ENCODE peak calls at places on chromosomes 4 and X, in ten cellular contexts. F is WERI-Rb-1, K is mucosa of descending colon, O is epithelial cell of esophagus, H is lower lobe of right lung, T is lung, X is GM12865, M is GM13976, C is ovary, J is RWPE1. S is an unnamed sample.

GRCh38 chrX:110006826-110007375 is 4.0 kb downstream of the TMEM164 start:
- DNase-seq in F (no peak), K (no peak), O (peak; percentile 46), H (no peak), T (no peak), X (no peak), M (no peak), C (no peak), J (no peak), S (no peak)

GRCh38 chr4:152536545-152537182 is 772 bp upstream of the FBXW7 start:
- DNase-seq in F (no peak), K (no peak), O (peak; percentile 71), H (no peak), T (peak; percentile 35), X (peak; percentile 76), M (peak; percentile 47), C (no peak), J (peak; percentile 45), S (peak; percentile 27)

GRCh38 chr4:15717126-15717525 is 14.3 kb downstream of the BST1 start:
- DNase-seq in F (no peak), K (no peak), O (no peak), H (no peak), T (no peak), X (no peak), M (no peak), C (no peak), J (no peak), S (no peak)

GRCh38 chrX:74656079-74656745 is 41.8 kb upstream of the RLIM start:
- DNase-seq in F (no peak), K (no peak), O (no peak), H (no peak), T (no peak), X (no peak), M (no peak), C (no peak), J (no peak), S (no peak)

GRCh38 chrX:110491846-110492620 is 133.4 kb downstream of the RTL9 start:
- DNase-seq in F (no peak), K (no peak), O (no peak), H (no peak), T (no peak), X (no peak), M (no peak), C (no peak), J (no peak), S (no peak)

GRCh38 chr4:41133619-41134018 is 80.7 kb downstream of the APBB2 start:
- DNase-seq in F (peak; percentile 24), K (no peak), O (no peak), H (no peak), T (no peak), X (no peak), M (no peak), C (no peak), J (no peak), S (no peak)

GRCh38 chr4:82801910-82802521 is 3.4 kb upstream of the SCD5 start:
- DNase-seq in F (no peak), K (no peak), O (peak; percentile 66), H (no peak), T (no peak), X (peak; percentile 30), M (no peak), C (no peak), J (no peak), S (no peak)

GRCh38 chr4:15303052-15303641 is 124.7 kb upstream of the C1QTNF7 start:
- DNase-seq in F (no peak), K (no peak), O (peak; percentile 83), H (no peak), T (no peak), X (no peak), M (no peak), C (peak; percentile 20), J (peak; percentile 21), S (no peak)

GRCh38 chr4:21470531-21470930 is 478.0 kb downstream of the KCNIP4 start:
- DNase-seq in F (peak; percentile 16), K (no peak), O (peak; percentile 68), H (no peak), T (no peak), X (no peak), M (no peak), C (no peak), J (peak; percentile 29), S (no peak)

GRCh38 chr4:151540728-151541437 is 131.9 kb downstream of the FHIP1A start:
- DNase-seq in F (no peak), K (peak; percentile 43), O (peak; percentile 100), H (no peak), T (no peak), X (no peak), M (no peak), C (no peak), J (peak; percentile 77), S (no peak)

GRCh38 chrX:45421806-45422205 is 221.1 kb upstream of the DIPK2B start:
- DNase-seq in F (no peak), K (no peak), O (no peak), H (no peak), T (no peak), X (no peak), M (no peak), C (no peak), J (no peak), S (no peak)
- TF ChIP-seq CTCF in F (no peak), K (no peak), O (no peak), H (no peak), T (no peak), X (no peak), M (no peak), C (no peak), J (no peak), S (no peak)

GRCh38 chr4:176758731-176759130 is 34.0 kb downstream of the VEGFC start:
- DNase-seq in F (no peak), K (no peak), O (no peak), H (no peak), T (no peak), X (no peak), M (no peak), C (no peak), J (no peak), S (no peak)
- TF ChIP-seq CTCF in F (no peak), K (no peak), O (no peak), H (no peak), T (no peak), X (no peak), M (no peak), C (no peak), J (no peak), S (no peak)

GRCh38 chr4:5385741-5386251 is 322.6 kb downstream of the EVC2 start:
- DNase-seq in F (no peak), K (peak; percentile 87), O (no peak), H (no peak), T (no peak), X (no peak), M (no peak), C (no peak), J (no peak), S (no peak)

GRCh38 chr4:5391492-5391891 is 316.9 kb downstream of the EVC2 start:
- DNase-seq in F (no peak), K (no peak), O (no peak), H (no peak), T (no peak), X (no peak), M (no peak), C (no peak), J (no peak), S (no peak)

GRCh38 chr4:5387457-5387856 is 320.9 kb downstream of the EVC2 start:
- DNase-seq in F (no peak), K (no peak), O (no peak), H (no peak), T (no peak), X (no peak), M (no peak), C (no peak), J (no peak), S (no peak)

GRCh38 chr4:5386921-5387320 is 321.4 kb downstream of the EVC2 start:
- DNase-seq in F (no peak), K (no peak), O (no peak), H (no peak), T (no peak), X (no peak), M (no peak), C (no peak), J (no peak), S (no peak)

DNA sequence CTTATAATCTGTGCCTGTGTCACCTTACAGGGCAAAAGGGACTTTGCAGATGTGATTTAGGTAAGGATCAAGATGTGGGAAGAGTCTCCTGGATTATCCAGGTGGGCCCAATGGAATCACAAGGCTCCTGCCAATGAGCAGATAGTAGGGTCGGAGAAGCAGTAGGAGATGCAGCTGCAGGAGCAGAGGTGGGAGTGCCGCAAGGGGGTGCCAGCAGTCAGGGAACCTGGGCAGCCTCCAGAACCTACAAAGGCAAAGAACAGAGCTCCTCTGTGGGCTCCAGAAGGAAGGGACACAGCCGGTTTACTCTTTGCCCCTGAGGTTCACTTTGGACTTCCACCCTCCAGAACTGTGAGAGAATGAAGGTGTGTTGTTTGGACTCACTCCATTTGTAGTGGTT is 318.6 kb downstream of the EVC2 start:
- DNase-seq in F (no peak), K (no peak), O (no peak), H (no peak), T (no peak), X (no peak), M (no peak), C (no peak), J (no peak), S (no peak)
- TF ChIP-seq CTCF in F (no peak), K (no peak), O (no peak), H (no peak), T (no peak), X (no peak), M (no peak), C (no peak), J (no peak), S (no peak)

GRCh38 chr4:45795165-45795564 is 328.7 kb downstream of the GABRG1 start:
- DNase-seq in F (no peak), K (no peak), O (no peak), H (no peak), T (no peak), X (no peak), M (no peak), C (peak; percentile 15), J (no peak), S (peak; percentile 14)
- TF ChIP-seq CTCF in F (no peak), K (no peak), O (no peak), H (no peak), T (no peak), X (no peak), M (no peak), C (no peak), J (no peak), S (no peak)

GRCh38 chrX:129347291-129347690 is 176.0 kb downstream of the SMARCA1 start:
- DNase-seq in F (no peak), K (no peak), O (no peak), H (no peak), T (no peak), X (peak; percentile 1), M (no peak), C (no peak), J (no peak), S (no peak)
- TF ChIP-seq CTCF in F (peak; percentile 36), K (no peak), O (no peak), H (no peak), T (no peak), X (peak; percentile 26), M (no peak), C (no peak), J (no peak), S (peak; percentile 10)

S was measured in nephron progenitor cell.